ENCODE peak calls at places on chromosomes 7 and 10, in six cellular contexts. Q is uterus, K is PC-9, U is right atrium auricular region, F is hepatocyte, S is A549. E is an unnamed sample.

GRCh38 chr10:76305930-76306612 is 874.6 kb downstream of the LRMDA start:
- DNase-seq in F (no peak), K (no peak), Q (no peak), U (no peak), S (no peak), E (no peak)

GRCh38 chr10:9305018-9305655 is 1250.6 kb downstream of the GATA3 start:
- DNase-seq in S (peak; percentile 41), K (peak; percentile 38), F (peak; percentile 23), Q (no peak), U (no peak), E (peak; percentile 22)

GRCh38 chr10:71770255-71770654 is 3.1 kb downstream of the VSIR start:
- DNase-seq in K (peak; percentile 77), F (no peak), S (no peak), Q (no peak), U (no peak), E (no peak)

GRCh38 chr10:15399060-15399661 is 28.1 kb upstream of the FAM171A1 start:
- DNase-seq in K (no peak), Q (no peak), S (no peak), U (no peak), F (no peak), E (no peak)

GRCh38 chr7:51317582-51317910 is 937 bp upstream of the COBL start:
- DNase-seq in S (no peak), K (no peak), U (no peak), F (no peak), Q (no peak), E (no peak)

GRCh38 chr7:126780993-126781392 is 471.7 kb downstream of the GRM8 start:
- DNase-seq in U (no peak), F (no peak), Q (no peak), S (no peak), K (no peak), E (no peak)

GRCh38 chr7:55513849-55514248 is 58.5 kb downstream of the VOPP1 start:
- DNase-seq in K (no peak), U (no peak), S (no peak), Q (no peak), F (no peak), E (no peak)

GRCh38 chr10:102403115-102403514 is 7.6 kb downstream of the NFKB2 start:
- DNase-seq in S (no peak), Q (no peak), K (no peak), F (no peak), U (no peak), E (no peak)

GRCh38 chr7:14196555-14196954 is 207.1 kb upstream of the ETV1 start:
- DNase-seq in K (no peak), S (no peak), U (no peak), F (no peak), Q (no peak), E (no peak)

GRCh38 chr7:142813262-142813661 is 41.6 kb upstream of the EPHB6 start:
- DNase-seq in S (peak; percentile 29), Q (no peak), F (peak; percentile 78), U (no peak), K (peak; percentile 100), E (peak; percentile 84)

GRCh38 chr7:42502022-42502421 is 265.0 kb upstream of the GLI3 start:
- DNase-seq in U (no peak), K (no peak), Q (no peak), S (no peak), F (no peak), E (no peak)

GRCh38 chr7:43758029-43758860 is at the start of gene BLVRA:
- DNase-seq in Q (peak; percentile 73), U (no peak), K (peak; percentile 28), S (peak; percentile 38), F (peak; percentile 68), E (no peak)

GRCh38 chr10:101817542-101818118 is 614 bp downstream of the OGA start:
- DNase-seq in F (peak; percentile 90), K (peak; percentile 79), S (peak; percentile 91), Q (peak; percentile 86), U (peak; percentile 87), E (peak; percentile 92)

GRCh38 chr10:63766766-63767505 is 245.7 kb downstream of the REEP3 start:
- DNase-seq in F (no peak), S (no peak), K (no peak), U (no peak), Q (no peak), E (no peak)

GRCh38 chr7:38070718-38071117 is 107.3 kb upstream of the STARD3NL start:
- DNase-seq in F (peak; percentile 11), Q (no peak), K (peak; percentile 19), S (peak; percentile 34), U (no peak), E (no peak)

GRCh38 chr10:133133471-133134231 is 26.4 kb upstream of the KNDC1 start:
- DNase-seq in K (no peak), F (no peak), Q (peak; percentile 8), U (no peak), S (no peak), E (no peak)

GRCh38 chr7:100493476-100494264 is 9.9 kb downstream of the NYAP1 start:
- DNase-seq in F (peak; percentile 64), S (no peak), K (no peak), Q (peak; percentile 45), U (no peak), E (no peak)

GRCh38 chr10:121216721-121217181 is 365.6 kb downstream of the WDR11 start:
- DNase-seq in K (no peak), Q (no peak), F (no peak), U (peak; percentile 70), S (no peak), E (no peak)

GRCh38 chr10:115941247-115941840 is 331.7 kb downstream of the GFRA1 start:
- DNase-seq in S (no peak), F (no peak), K (no peak), Q (no peak), U (no peak), E (no peak)

GRCh38 chr7:27064169-27064568 is 31.6 kb downstream of the HOXA1 start:
- DNase-seq in S (no peak), F (no peak), K (no peak), U (no peak), Q (no peak), E (no peak)

GRCh38 chr7:1475991-1476390 is 16.7 kb upstream of the MICALL2 start:
- DNase-seq in F (no peak), K (no peak), Q (no peak), S (no peak), U (no peak), E (no peak)

GRCh38 chr10:93711891-93712290 is 9.5 kb upstream of the FRA10AC1 start:
- DNase-seq in S (no peak), Q (no peak), F (no peak), U (no peak), K (no peak), E (no peak)

GRCh38 chr7:100066953-100067352 is 14.6 kb downstream of the ZNF3 start:
- DNase-seq in S (no peak), K (no peak), F (no peak), Q (no peak), U (no peak), E (no peak)

GRCh38 chr10:9535744-9536143 is 1481.3 kb downstream of the GATA3 start:
- DNase-seq in F (no peak), U (no peak), S (no peak), Q (no peak), K (no peak), E (no peak)

DNA sequence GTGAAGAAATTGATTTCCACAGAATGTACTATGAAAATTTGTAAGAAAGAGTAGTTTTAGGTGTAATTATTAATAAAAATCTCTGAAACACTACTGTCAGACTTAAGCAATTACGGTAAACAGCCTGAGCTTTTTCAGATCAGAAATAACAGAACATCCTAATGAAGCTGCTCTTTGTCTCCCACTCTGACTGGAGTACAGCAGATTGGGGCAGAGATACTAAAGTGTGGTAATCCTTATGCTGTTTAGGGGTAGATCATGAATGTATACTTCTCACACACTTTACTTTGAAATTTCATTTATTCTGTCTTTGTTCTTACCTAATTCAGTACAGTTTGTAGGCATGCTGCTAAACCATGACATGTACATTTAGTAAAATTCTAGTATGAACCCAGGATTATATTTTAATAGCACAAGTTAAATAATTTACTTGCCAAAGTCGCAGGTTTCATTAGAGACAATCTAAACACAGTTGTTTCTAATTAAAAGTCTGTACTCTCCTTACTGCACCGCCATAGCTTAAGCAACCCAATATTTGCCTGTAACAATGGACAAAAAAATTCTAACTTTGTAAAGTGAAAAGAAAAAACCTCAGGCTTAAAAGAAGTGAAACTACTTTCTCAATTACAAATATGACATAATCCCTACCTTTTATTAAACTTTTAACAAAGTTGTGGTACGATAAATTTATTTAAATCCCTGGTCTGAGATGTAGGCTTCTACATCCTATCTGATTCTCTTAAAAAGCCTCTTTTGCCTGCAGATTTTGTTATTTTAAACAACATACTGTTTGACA is 88.8 kb downstream of the KMT2E start:
- DNase-seq in S (no peak), F (no peak), Q (no peak), U (no peak), K (no peak), E (no peak)
- H3K4me3 ChIP-seq in S (no peak overlapping the region), F (no peak overlapping the region), Q (no peak overlapping the region), U (no peak overlapping the region), K (no peak overlapping the region), E (no peak overlapping the region)

GRCh38 chr7:7761340-7761973 is 43.0 kb upstream of the RPA3 start:
- DNase-seq in F (peak; percentile 49), K (peak; percentile 54), U (no peak), S (peak; percentile 60), Q (no peak), E (no peak)

GRCh38 chr7:7766671-7767070 is 48.3 kb upstream of the RPA3 start:
- DNase-seq in F (no peak), K (no peak), U (no peak), S (no peak), Q (no peak), E (no peak)

GRCh38 chr7:7765422-7765821 is 47.0 kb upstream of the RPA3 start:
- DNase-seq in Q (no peak), K (peak; percentile 88), F (no peak), S (peak; percentile 73), U (no peak), E (peak; percentile 57)

GRCh38 chr7:7761974-7762769 is 43.8 kb upstream of the RPA3 start:
- DNase-seq in K (no peak), Q (no peak), S (peak; percentile 27), U (no peak), F (peak; percentile 49), E (no peak)

DNA sequence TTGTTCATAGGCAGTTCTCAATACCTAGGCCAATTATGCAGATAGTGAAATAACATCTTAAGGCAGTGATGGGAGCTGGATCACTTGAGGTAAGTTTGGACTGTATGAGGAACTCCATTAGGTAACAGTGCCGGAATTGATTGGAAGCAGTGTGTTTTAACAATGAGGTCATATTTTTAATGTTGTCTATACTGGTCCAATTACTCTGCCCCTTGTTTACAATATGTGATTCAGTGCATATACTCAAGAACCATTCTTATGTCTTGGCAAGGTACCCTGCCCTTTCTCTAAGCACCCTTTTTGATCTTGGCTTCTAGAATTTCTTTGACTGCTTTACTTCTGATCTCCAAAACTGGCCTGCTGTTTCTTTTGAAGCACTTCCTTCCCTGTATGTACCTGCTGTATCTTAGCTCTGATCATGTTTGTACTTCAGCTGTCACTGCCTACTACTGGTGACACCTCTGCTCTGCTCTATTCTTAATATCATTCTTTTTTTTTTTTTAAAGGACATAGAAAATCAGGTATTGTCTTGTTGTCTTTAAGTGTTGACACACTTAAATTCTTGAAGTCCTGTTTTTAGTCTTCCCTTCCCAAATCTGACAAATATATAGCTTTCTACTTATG is 46.2 kb upstream of the RPA3 start:
- DNase-seq in Q (no peak), K (peak; percentile 47), S (no peak), U (no peak), F (no peak), E (no peak)
- TF ChIP-seq CTCF in Q (no peak), K (no peak), S (no peak), U (no peak), F (peak; percentile 8), E (no peak)

GRCh38 chr10:77636286-77636966 is 1.2 kb downstream of the KCNMA1 start:
- DNase-seq in S (no peak), K (no peak), F (no peak), U (no peak), Q (no peak), E (no peak)
- H3K4me3 ChIP-seq in S (peak overlapping the region; percentile 90), K (no peak overlapping the region), F (peak overlapping the region; percentile 88), U (peak overlapping the region; percentile 39), Q (peak overlapping the region; percentile 62), E (peak overlapping the region; percentile 73)

GRCh38 chr7:7438851-7439250 is 96.8 kb downstream of the COL28A1 start:
- DNase-seq in F (peak; percentile 19), U (no peak), Q (no peak), K (peak; percentile 95), S (peak; percentile 94), E (peak; percentile 74)
- TF ChIP-seq CTCF in F (no peak), U (no peak), Q (no peak), K (no peak), S (no peak), E (no peak)